ENCODE peak calls at places on chromosomes 1 and 21, in eight cellular contexts. C, L, N, K, Z, Q, Y and R are unnamed samples.

GRCh38 chr1:243336163-243336562 is 80.3 kb downstream of the SDCCAG8 start:
- DNase-seq in K (no peak), C (no peak), Z (no peak), Q (no peak), N (no peak), Y (no peak), L (no peak), R (no peak)

GRCh38 chr1:75133754-75134655 is at the start of gene LHX8:
- DNase-seq in Y (no peak), Q (no peak), L (no peak), Z (peak), N (no peak), C (no peak), K (no peak), R (peak)

GRCh38 chr1:181676269-181676668 is 193.0 kb downstream of the CACNA1E start:
- DNase-seq in Z (peak), Y (no peak), N (no peak), C (no peak), L (peak), K (no peak), Q (no peak), R (peak)

GRCh38 chr1:160291248-160292220 is 6.6 kb upstream of the PEX19 start:
- DNase-seq in Y (peak), Q (peak), C (peak), N (peak), K (no peak), Z (peak), L (peak), R (peak)

GRCh38 chr1:98323396-98323795 is 338.1 kb upstream of the SNX7 start:
- DNase-seq in Q (no peak), Z (no peak), K (no peak), L (no peak), C (no peak), Y (no peak), N (no peak), R (no peak)

GRCh38 chr1:42006836-42007235 is 88.1 kb upstream of the HIVEP3 start:
- DNase-seq in K (no peak), Y (no peak), C (no peak), N (no peak), Z (no peak), L (no peak), Q (no peak), R (no peak)

GRCh38 chr1:38835230-38835827 is 24.2 kb downstream of the RRAGC start:
- DNase-seq in K (no peak), N (no peak), L (peak), Z (peak), C (no peak), Q (peak), Y (peak), R (peak)

GRCh38 chr1:14634497-14634896 is 36.0 kb downstream of the KAZN start:
- DNase-seq in C (no peak), Y (no peak), N (no peak), Z (no peak), K (no peak), L (no peak), Q (no peak), R (peak)

GRCh38 chr1:22971161-22972062 is 1.3 kb downstream of the LACTBL1 start:
- DNase-seq in C (no peak), K (no peak), Q (no peak), Z (no peak), Y (no peak), L (no peak), N (no peak), R (no peak)

GRCh38 chr1:184299796-184300195 is 87.0 kb upstream of the C1orf21 start:
- DNase-seq in L (no peak), K (no peak), Z (no peak), Q (no peak), N (no peak), C (no peak), Y (no peak), R (no peak)

GRCh38 chr1:100188617-100189016 is 10.6 kb upstream of the LRRC39 start:
- DNase-seq in C (no peak), N (no peak), L (peak), Q (no peak), Y (no peak), Z (no peak), K (no peak), R (no peak)

GRCh38 chr1:101290119-101290921 is 53.5 kb downstream of the S1PR1 start:
- DNase-seq in K (no peak), L (no peak), N (no peak), Z (no peak), Y (no peak), C (no peak), Q (no peak), R (no peak)

GRCh38 chr1:119564548-119564947 is 57.5 kb downstream of the HSD3B1 start:
- DNase-seq in Z (no peak), N (no peak), L (no peak), Y (no peak), K (no peak), C (no peak), Q (no peak), R (no peak)

GRCh38 chr1:199273837-199274379 is 635.1 kb downstream of the PTPRC start:
- DNase-seq in K (no peak), Q (no peak), Z (no peak), C (no peak), N (no peak), L (no peak), Y (no peak), R (no peak)

GRCh38 chr21:40556442-40556968 is 290.5 kb downstream of the DSCAM start:
- DNase-seq in Q (no peak), Y (no peak), L (no peak), C (no peak), K (no peak), N (no peak), Z (no peak), R (no peak)